ENCODE peak calls at places on chromosomes 16 and 17, in ten cellular contexts. One of them, this sample, is unnamed.

GRCh38 chr17:62321451-62321850 is 58.9 kb upstream of the EFCAB3 start:
- DNase-seq in sigmoid colon: no peak
- DNase-seq in hypothalamus: no peak
- DNase-seq in HT1080: no peak
- DNase-seq in fibroblast of the aortic adventitia: peak; percentile 1
- DNase-seq in substantia nigra: no peak
- DNase-seq in activated CD8-positive, alpha-beta T cell treated with anti-CD3 and anti-CD28 coated beads for 36 hours: no peak
- DNase-seq in NAMALWA: no peak
- DNase-seq in GM04504: no peak
- DNase-seq in mucosa of gallbladder: no peak
- DNase-seq in this sample: peak; percentile 26

GRCh38 chr17:40598021-40598927 is 33.0 kb upstream of the CCR7 start:
- DNase-seq in activated CD8-positive, alpha-beta T cell treated with anti-CD3 and anti-CD28 coated beads for 36 hours: peak; percentile 94
- DNase-seq in mucosa of gallbladder: no peak
- DNase-seq in NAMALWA: no peak
- DNase-seq in substantia nigra: no peak
- DNase-seq in hypothalamus: no peak
- DNase-seq in fibroblast of the aortic adventitia: no peak
- DNase-seq in GM04504: no peak
- DNase-seq in sigmoid colon: no peak
- DNase-seq in HT1080: no peak
- DNase-seq in this sample: no peak

GRCh38 chr16:57530104-57530522 is 6.3 kb downstream of the CCDC102A start:
- DNase-seq in mucosa of gallbladder: peak; percentile 58
- DNase-seq in hypothalamus: no peak
- DNase-seq in substantia nigra: no peak
- DNase-seq in HT1080: peak; percentile 86
- DNase-seq in fibroblast of the aortic adventitia: peak; percentile 60
- DNase-seq in activated CD8-positive, alpha-beta T cell treated with anti-CD3 and anti-CD28 coated beads for 36 hours: peak; percentile 91
- DNase-seq in GM04504: peak; percentile 10
- DNase-seq in sigmoid colon: peak; percentile 86
- DNase-seq in NAMALWA: no peak
- DNase-seq in this sample: peak; percentile 48

GRCh38 chr17:6483507-6483906 is 39.3 kb downstream of the PIMREG start:
- DNase-seq in HT1080: no peak
- DNase-seq in NAMALWA: no peak
- DNase-seq in sigmoid colon: no peak
- DNase-seq in mucosa of gallbladder: no peak
- DNase-seq in substantia nigra: no peak
- DNase-seq in fibroblast of the aortic adventitia: no peak
- DNase-seq in activated CD8-positive, alpha-beta T cell treated with anti-CD3 and anti-CD28 coated beads for 36 hours: no peak
- DNase-seq in hypothalamus: no peak
- DNase-seq in GM04504: no peak
- DNase-seq in this sample: no peak

GRCh38 chr17:41390411-41390938 is 6.9 kb downstream of the KRT31 start:
- DNase-seq in activated CD8-positive, alpha-beta T cell treated with anti-CD3 and anti-CD28 coated beads for 36 hours: no peak
- DNase-seq in NAMALWA: no peak
- DNase-seq in GM04504: no peak
- DNase-seq in substantia nigra: no peak
- DNase-seq in hypothalamus: no peak
- DNase-seq in sigmoid colon: no peak
- DNase-seq in HT1080: no peak
- DNase-seq in fibroblast of the aortic adventitia: no peak
- DNase-seq in mucosa of gallbladder: no peak
- DNase-seq in this sample: no peak

GRCh38 chr17:36859003-36859300 is 78.3 kb upstream of the LHX1 start:
- DNase-seq in NAMALWA: no peak
- DNase-seq in mucosa of gallbladder: no peak
- DNase-seq in substantia nigra: no peak
- DNase-seq in GM04504: no peak
- DNase-seq in fibroblast of the aortic adventitia: no peak
- DNase-seq in activated CD8-positive, alpha-beta T cell treated with anti-CD3 and anti-CD28 coated beads for 36 hours: no peak
- DNase-seq in HT1080: no peak
- DNase-seq in hypothalamus: no peak
- DNase-seq in sigmoid colon: no peak
- DNase-seq in this sample: no peak

GRCh38 chr17:79427621-79428539 is 183.0 kb downstream of the RBFOX3 start:
- DNase-seq in HT1080: no peak
- DNase-seq in hypothalamus: no peak
- DNase-seq in substantia nigra: no peak
- DNase-seq in activated CD8-positive, alpha-beta T cell treated with anti-CD3 and anti-CD28 coated beads for 36 hours: no peak
- DNase-seq in GM04504: no peak
- DNase-seq in fibroblast of the aortic adventitia: no peak
- DNase-seq in sigmoid colon: no peak
- DNase-seq in mucosa of gallbladder: no peak
- DNase-seq in NAMALWA: no peak
- DNase-seq in this sample: no peak

GRCh38 chr16:3673201-3673600 is 18.7 kb downstream of the DNASE1 start:
- DNase-seq in fibroblast of the aortic adventitia: no peak
- DNase-seq in NAMALWA: no peak
- DNase-seq in sigmoid colon: no peak
- DNase-seq in substantia nigra: no peak
- DNase-seq in hypothalamus: no peak
- DNase-seq in activated CD8-positive, alpha-beta T cell treated with anti-CD3 and anti-CD28 coated beads for 36 hours: no peak
- DNase-seq in HT1080: no peak
- DNase-seq in GM04504: no peak
- DNase-seq in mucosa of gallbladder: no peak
- DNase-seq in this sample: no peak

GRCh38 chr16:21704733-21705132 is 41.0 kb downstream of the OTOA start:
- DNase-seq in substantia nigra: no peak
- DNase-seq in GM04504: no peak
- DNase-seq in fibroblast of the aortic adventitia: no peak
- DNase-seq in HT1080: peak; percentile 15
- DNase-seq in sigmoid colon: no peak
- DNase-seq in NAMALWA: no peak
- DNase-seq in mucosa of gallbladder: no peak
- DNase-seq in hypothalamus: no peak
- DNase-seq in activated CD8-positive, alpha-beta T cell treated with anti-CD3 and anti-CD28 coated beads for 36 hours: no peak
- DNase-seq in this sample: peak; percentile 5

GRCh38 chr17:21289902-21290571 is 5.5 kb downstream of the MAP2K3 start:
- DNase-seq in activated CD8-positive, alpha-beta T cell treated with anti-CD3 and anti-CD28 coated beads for 36 hours: no peak
- DNase-seq in NAMALWA: no peak
- DNase-seq in sigmoid colon: peak; percentile 90
- DNase-seq in hypothalamus: no peak
- DNase-seq in GM04504: no peak
- DNase-seq in mucosa of gallbladder: peak; percentile 16
- DNase-seq in fibroblast of the aortic adventitia: peak; percentile 24
- DNase-seq in substantia nigra: no peak
- DNase-seq in HT1080: no peak
- DNase-seq in this sample: no peak

GRCh38 chr16:67463691-67464090 is 17.3 kb downstream of the ATP6V0D1 start:
- DNase-seq in hypothalamus: no peak
- DNase-seq in NAMALWA: no peak
- DNase-seq in sigmoid colon: no peak
- DNase-seq in substantia nigra: no peak
- DNase-seq in HT1080: no peak
- DNase-seq in activated CD8-positive, alpha-beta T cell treated with anti-CD3 and anti-CD28 coated beads for 36 hours: no peak
- DNase-seq in GM04504: no peak
- DNase-seq in fibroblast of the aortic adventitia: no peak
- DNase-seq in mucosa of gallbladder: no peak
- DNase-seq in this sample: no peak

GRCh38 chr16:3187798-3188674 is at the start of gene OR1F1:
- DNase-seq in activated CD8-positive, alpha-beta T cell treated with anti-CD3 and anti-CD28 coated beads for 36 hours: peak; percentile 88
- DNase-seq in GM04504: no peak
- DNase-seq in hypothalamus: no peak
- DNase-seq in NAMALWA: no peak
- DNase-seq in mucosa of gallbladder: no peak
- DNase-seq in substantia nigra: no peak
- DNase-seq in HT1080: peak; percentile 91
- DNase-seq in fibroblast of the aortic adventitia: peak; percentile 62
- DNase-seq in sigmoid colon: no peak
- DNase-seq in this sample: peak; percentile 80

GRCh38 chr17:42017866-42018200 is 594 bp upstream of the DNAJC7 start:
- DNase-seq in activated CD8-positive, alpha-beta T cell treated with anti-CD3 and anti-CD28 coated beads for 36 hours: peak; percentile 59
- DNase-seq in HT1080: no peak
- DNase-seq in hypothalamus: no peak
- DNase-seq in mucosa of gallbladder: no peak
- DNase-seq in fibroblast of the aortic adventitia: no peak
- DNase-seq in GM04504: no peak
- DNase-seq in NAMALWA: no peak
- DNase-seq in sigmoid colon: no peak
- DNase-seq in substantia nigra: no peak
- DNase-seq in this sample: no peak

GRCh38 chr17:50986989-50987660 is 121.0 kb upstream of the TOB1 start:
- DNase-seq in substantia nigra: no peak
- DNase-seq in mucosa of gallbladder: no peak
- DNase-seq in NAMALWA: no peak
- DNase-seq in hypothalamus: no peak
- DNase-seq in HT1080: peak; percentile 71
- DNase-seq in activated CD8-positive, alpha-beta T cell treated with anti-CD3 and anti-CD28 coated beads for 36 hours: no peak
- DNase-seq in GM04504: no peak
- DNase-seq in sigmoid colon: no peak
- DNase-seq in fibroblast of the aortic adventitia: peak; percentile 51
- DNase-seq in this sample: peak; percentile 82

GRCh38 chr16:83769397-83770008 is 38.3 kb upstream of the HSBP1 start:
- DNase-seq in NAMALWA: no peak
- DNase-seq in activated CD8-positive, alpha-beta T cell treated with anti-CD3 and anti-CD28 coated beads for 36 hours: peak; percentile 4
- DNase-seq in fibroblast of the aortic adventitia: no peak
- DNase-seq in GM04504: no peak
- DNase-seq in HT1080: no peak
- DNase-seq in substantia nigra: no peak
- DNase-seq in sigmoid colon: no peak
- DNase-seq in hypothalamus: no peak
- DNase-seq in mucosa of gallbladder: peak; percentile 13
- DNase-seq in this sample: no peak

GRCh38 chr16:66344533-66345145 is 21.9 kb upstream of the CDH5 start:
- DNase-seq in activated CD8-positive, alpha-beta T cell treated with anti-CD3 and anti-CD28 coated beads for 36 hours: peak; percentile 58
- DNase-seq in substantia nigra: peak; percentile 23
- DNase-seq in mucosa of gallbladder: peak; percentile 42
- DNase-seq in GM04504: no peak
- DNase-seq in HT1080: no peak
- DNase-seq in fibroblast of the aortic adventitia: peak; percentile 68
- DNase-seq in hypothalamus: peak; percentile 15
- DNase-seq in NAMALWA: peak; percentile 66
- DNase-seq in sigmoid colon: no peak
- DNase-seq in this sample: peak; percentile 39

GRCh38 chr16:1863681-1864460 is 8.1 kb downstream of the MEIOB start:
- DNase-seq in fibroblast of the aortic adventitia: peak; percentile 71
- DNase-seq in mucosa of gallbladder: no peak
- DNase-seq in substantia nigra: no peak
- DNase-seq in hypothalamus: no peak
- DNase-seq in HT1080: no peak
- DNase-seq in GM04504: no peak
- DNase-seq in activated CD8-positive, alpha-beta T cell treated with anti-CD3 and anti-CD28 coated beads for 36 hours: no peak
- DNase-seq in sigmoid colon: no peak
- DNase-seq in NAMALWA: peak; percentile 62
- DNase-seq in this sample: peak; percentile 35

GRCh38 chr17:42023524-42024349 is 3.8 kb downstream of the NKIRAS2 start:
- DNase-seq in GM04504: no peak
- DNase-seq in substantia nigra: peak; percentile 8
- DNase-seq in fibroblast of the aortic adventitia: no peak
- DNase-seq in hypothalamus: no peak
- DNase-seq in NAMALWA: no peak
- DNase-seq in HT1080: no peak
- DNase-seq in activated CD8-positive, alpha-beta T cell treated with anti-CD3 and anti-CD28 coated beads for 36 hours: no peak
- DNase-seq in sigmoid colon: peak; percentile 72
- DNase-seq in mucosa of gallbladder: peak; percentile 28
- DNase-seq in this sample: no peak

GRCh38 chr17:1050246-1050995 is 53.5 kb downstream of the TIMM22 start:
- DNase-seq in substantia nigra: no peak
- DNase-seq in fibroblast of the aortic adventitia: no peak
- DNase-seq in activated CD8-positive, alpha-beta T cell treated with anti-CD3 and anti-CD28 coated beads for 36 hours: no peak
- DNase-seq in HT1080: no peak
- DNase-seq in hypothalamus: no peak
- DNase-seq in mucosa of gallbladder: no peak
- DNase-seq in sigmoid colon: no peak
- DNase-seq in GM04504: no peak
- DNase-seq in NAMALWA: no peak
- DNase-seq in this sample: no peak

GRCh38 chr17:73542323-73542722 is 101.9 kb downstream of the SDK2 start:
- DNase-seq in GM04504: no peak
- DNase-seq in NAMALWA: no peak
- DNase-seq in fibroblast of the aortic adventitia: no peak
- DNase-seq in hypothalamus: no peak
- DNase-seq in HT1080: no peak
- DNase-seq in substantia nigra: no peak
- DNase-seq in activated CD8-positive, alpha-beta T cell treated with anti-CD3 and anti-CD28 coated beads for 36 hours: no peak
- DNase-seq in sigmoid colon: no peak
- DNase-seq in mucosa of gallbladder: no peak
- DNase-seq in this sample: no peak

GRCh38 chr16:48292452-48292851 is 45.1 kb upstream of the ABCC11 start:
- DNase-seq in HT1080: no peak
- DNase-seq in fibroblast of the aortic adventitia: no peak
- DNase-seq in NAMALWA: no peak
- DNase-seq in GM04504: no peak
- DNase-seq in substantia nigra: no peak
- DNase-seq in sigmoid colon: no peak
- DNase-seq in hypothalamus: no peak
- DNase-seq in mucosa of gallbladder: no peak
- DNase-seq in activated CD8-positive, alpha-beta T cell treated with anti-CD3 and anti-CD28 coated beads for 36 hours: no peak
- DNase-seq in this sample: no peak

GRCh38 chr17:75241143-75241430 is 20.3 kb downstream of the GGA3 start:
- DNase-seq in mucosa of gallbladder: no peak
- DNase-seq in NAMALWA: no peak
- DNase-seq in fibroblast of the aortic adventitia: peak; percentile 85
- DNase-seq in activated CD8-positive, alpha-beta T cell treated with anti-CD3 and anti-CD28 coated beads for 36 hours: no peak
- DNase-seq in hypothalamus: no peak
- DNase-seq in GM04504: no peak
- DNase-seq in HT1080: no peak
- DNase-seq in substantia nigra: no peak
- DNase-seq in sigmoid colon: no peak
- DNase-seq in this sample: peak; percentile 75

GRCh38 chr17:8005951-8006730 is 3.7 kb downstream of the GUCY2D start:
- DNase-seq in NAMALWA: peak; percentile 50
- DNase-seq in HT1080: no peak
- DNase-seq in GM04504: no peak
- DNase-seq in sigmoid colon: peak; percentile 55
- DNase-seq in fibroblast of the aortic adventitia: no peak
- DNase-seq in hypothalamus: no peak
- DNase-seq in substantia nigra: no peak
- DNase-seq in mucosa of gallbladder: no peak
- DNase-seq in activated CD8-positive, alpha-beta T cell treated with anti-CD3 and anti-CD28 coated beads for 36 hours: no peak
- DNase-seq in this sample: no peak

GRCh38 chr16:16992986-16993783 is 477.6 kb downstream of the XYLT1 start:
- DNase-seq in sigmoid colon: no peak
- DNase-seq in NAMALWA: no peak
- DNase-seq in HT1080: peak; percentile 6
- DNase-seq in mucosa of gallbladder: no peak
- DNase-seq in fibroblast of the aortic adventitia: no peak
- DNase-seq in hypothalamus: no peak
- DNase-seq in GM04504: no peak
- DNase-seq in activated CD8-positive, alpha-beta T cell treated with anti-CD3 and anti-CD28 coated beads for 36 hours: peak; percentile 40
- DNase-seq in substantia nigra: no peak
- DNase-seq in this sample: no peak

GRCh38 chr17:61568219-61569072 is 22.6 kb downstream of the NACA2 start:
- DNase-seq in NAMALWA: no peak
- DNase-seq in HT1080: no peak
- DNase-seq in fibroblast of the aortic adventitia: no peak
- DNase-seq in sigmoid colon: no peak
- DNase-seq in activated CD8-positive, alpha-beta T cell treated with anti-CD3 and anti-CD28 coated beads for 36 hours: no peak
- DNase-seq in substantia nigra: no peak
- DNase-seq in mucosa of gallbladder: peak; percentile 17
- DNase-seq in GM04504: no peak
- DNase-seq in hypothalamus: no peak
- DNase-seq in this sample: no peak

GRCh38 chr16:78742501-78743283 is 643.2 kb downstream of the WWOX start:
- DNase-seq in mucosa of gallbladder: peak; percentile 65
- DNase-seq in sigmoid colon: no peak
- DNase-seq in HT1080: peak; percentile 68
- DNase-seq in activated CD8-positive, alpha-beta T cell treated with anti-CD3 and anti-CD28 coated beads for 36 hours: peak; percentile 82
- DNase-seq in GM04504: no peak
- DNase-seq in hypothalamus: peak; percentile 3
- DNase-seq in fibroblast of the aortic adventitia: no peak
- DNase-seq in substantia nigra: no peak
- DNase-seq in NAMALWA: no peak
- DNase-seq in this sample: no peak

GRCh38 chr17:79761894-79762570 is 15.9 kb upstream of the CBX2 start:
- DNase-seq in sigmoid colon: no peak
- DNase-seq in GM04504: no peak
- DNase-seq in activated CD8-positive, alpha-beta T cell treated with anti-CD3 and anti-CD28 coated beads for 36 hours: no peak
- DNase-seq in mucosa of gallbladder: no peak
- DNase-seq in NAMALWA: no peak
- DNase-seq in HT1080: no peak
- DNase-seq in hypothalamus: no peak
- DNase-seq in fibroblast of the aortic adventitia: no peak
- DNase-seq in substantia nigra: no peak
- DNase-seq in this sample: no peak

GRCh38 chr16:72988568-72988967 is 59.4 kb downstream of the ZFHX3 start:
- DNase-seq in activated CD8-positive, alpha-beta T cell treated with anti-CD3 and anti-CD28 coated beads for 36 hours: no peak
- DNase-seq in mucosa of gallbladder: no peak
- DNase-seq in fibroblast of the aortic adventitia: no peak
- DNase-seq in hypothalamus: no peak
- DNase-seq in sigmoid colon: no peak
- DNase-seq in NAMALWA: no peak
- DNase-seq in GM04504: no peak
- DNase-seq in HT1080: no peak
- DNase-seq in substantia nigra: no peak
- DNase-seq in this sample: no peak

This sample was measured in LHCN-M2.